ENCODE peak calls at places on chromosomes 16 and 17, in five cellular contexts. P is stomach, N is prostate gland, U is AG09309, O is kidney. A is an unnamed sample.

GRCh38 chr16:83808573-83809014 is 816 bp downstream of the HSBP1 start:
- DNase-seq in P (no peak), O (no peak), N (no peak), U (no peak), A (no peak)

GRCh38 chr17:59907467-59907866 is 14.5 kb downstream of the RPS6KB1 start:
- DNase-seq in U (no peak), P (no peak), O (no peak), N (no peak), A (no peak)

GRCh38 chr16:70663524-70664324 is 17.4 kb downstream of the IL34 start:
- DNase-seq in P (no peak), O (peak; percentile 72), U (no peak), N (no peak), A (no peak)

GRCh38 chr16:89047331-89048086 is 46.1 kb upstream of the ACSF3 start:
- DNase-seq in O (peak; percentile 57), U (no peak), N (no peak), P (no peak), A (no peak)

GRCh38 chr16:30941600-30942420 is 7.1 kb upstream of the ORAI3 start:
- DNase-seq in P (peak; percentile 84), U (no peak), O (peak; percentile 90), N (peak; percentile 61), A (peak; percentile 62)

GRCh38 chr16:11175850-11176341 is 80.1 kb downstream of the SOCS1 start:
- DNase-seq in P (no peak), O (no peak), N (no peak), U (no peak), A (no peak)

GRCh38 chr16:27408602-27409031 is 6.6 kb downstream of the IL21R start:
- DNase-seq in U (no peak), P (no peak), N (no peak), O (no peak), A (no peak)

GRCh38 chr16:70301121-70301520 is 2.1 kb downstream of the DDX19B start:
- DNase-seq in N (no peak), P (no peak), O (no peak), U (no peak), A (no peak)

GRCh38 chr17:70668276-70668937 is 499.1 kb downstream of the KCNJ2 start:
- DNase-seq in U (no peak), N (no peak), P (no peak), O (no peak), A (no peak)

DNA sequence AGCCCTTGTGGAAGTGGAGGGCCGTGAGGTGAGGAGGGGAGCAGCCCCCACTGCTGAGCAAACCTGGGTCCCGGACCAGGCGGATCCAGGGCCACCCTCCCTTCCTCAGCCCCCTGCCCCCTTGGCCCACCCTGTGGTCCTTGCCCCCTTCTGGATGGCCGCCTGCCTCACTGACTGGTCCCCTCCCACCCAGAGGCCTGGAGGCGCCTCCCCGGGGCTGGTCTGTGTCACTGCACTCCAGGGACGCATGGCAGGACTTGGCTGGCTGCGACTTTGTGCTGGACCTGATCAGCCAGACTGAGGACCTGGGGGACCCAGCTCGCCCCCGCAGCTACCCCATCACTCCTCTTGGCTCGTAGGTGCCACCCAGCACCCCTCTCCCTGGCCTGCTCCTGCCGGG is 19.2 kb upstream of the SMIM5 start:
- DNase-seq in U (no peak), P (no peak), N (no peak), O (no peak), A (no peak)
- TF ChIP-seq CTCF in U (no peak), P (no peak), N (no peak), O (no peak), A (no peak)

GRCh38 chr17:17661834-17662233 is 19.4 kb upstream of the RAI1 start:
- DNase-seq in U (no peak), O (peak; percentile 20), N (no peak), P (no peak), A (no peak)
- TF ChIP-seq CTCF in U (no peak), O (no peak), N (no peak), P (no peak), A (no peak)

GRCh38 chr16:65394306-65394705 is 272.4 kb upstream of the CDH11 start:
- DNase-seq in N (no peak), U (no peak), P (no peak), O (no peak), A (no peak)
- TF ChIP-seq CTCF in N (no peak), U (no peak), P (no peak), O (no peak), A (no peak)

GRCh38 chr16:68285683-68286082 is 21.4 kb downstream of the SLC7A6 start:
- DNase-seq in N (no peak), P (no peak), O (no peak), U (no peak), A (no peak)

GRCh38 chr16:68288252-68288650 is 22.5 kb downstream of the SLC7A6OS start:
- DNase-seq in N (no peak), O (no peak), P (no peak), U (no peak), A (no peak)

GRCh38 chr16:68289202-68289601 is 21.5 kb downstream of the SLC7A6OS start:
- DNase-seq in U (no peak), P (no peak), O (no peak), N (no peak), A (no peak)

GRCh38 chr16:68286153-68287074 is 22.1 kb downstream of the SLC7A6 start:
- DNase-seq in P (no peak), O (no peak), U (no peak), N (no peak), A (no peak)

GRCh38 chr16:68287276-68288251 is 23.2 kb downstream of the SLC7A6OS start:
- DNase-seq in P (no peak), N (no peak), U (peak; percentile 71), O (peak; percentile 86), A (peak; percentile 20)
- TF ChIP-seq CTCF in P (no peak), N (no peak), U (no peak), O (no peak), A (no peak)

GRCh38 chr16:4327782-4328579 is 12.1 kb downstream of the GLIS2 start:
- DNase-seq in N (peak; percentile 62), U (no peak), P (peak; percentile 83), O (peak; percentile 95), A (peak; percentile 38)
- TF ChIP-seq CTCF in N (peak; percentile 62), U (peak; percentile 62), P (peak; percentile 36), O (peak; percentile 51), A (no peak)

GRCh38 chr16:86565644-86566511 is 751 bp upstream of the FOXC2 start:
- DNase-seq in O (no peak), U (no peak), N (no peak), P (no peak), A (no peak)

GRCh38 chr16:86566966-86567700 is 504 bp downstream of the FOXC2 start:
- DNase-seq in O (peak; percentile 80), N (no peak), P (no peak), U (no peak), A (no peak)

GRCh38 chr16:86566601-86566965 is at the start of gene FOXC2:
- DNase-seq in U (peak; percentile 85), N (peak; percentile 44), O (peak; percentile 97), P (peak; percentile 54), A (no peak)

GRCh38 chr16:86563489-86564345 is 2.9 kb upstream of the FOXC2 start:
- DNase-seq in O (peak; percentile 93), N (peak; percentile 90), U (no peak), P (peak; percentile 94), A (peak; percentile 72)

DNA sequence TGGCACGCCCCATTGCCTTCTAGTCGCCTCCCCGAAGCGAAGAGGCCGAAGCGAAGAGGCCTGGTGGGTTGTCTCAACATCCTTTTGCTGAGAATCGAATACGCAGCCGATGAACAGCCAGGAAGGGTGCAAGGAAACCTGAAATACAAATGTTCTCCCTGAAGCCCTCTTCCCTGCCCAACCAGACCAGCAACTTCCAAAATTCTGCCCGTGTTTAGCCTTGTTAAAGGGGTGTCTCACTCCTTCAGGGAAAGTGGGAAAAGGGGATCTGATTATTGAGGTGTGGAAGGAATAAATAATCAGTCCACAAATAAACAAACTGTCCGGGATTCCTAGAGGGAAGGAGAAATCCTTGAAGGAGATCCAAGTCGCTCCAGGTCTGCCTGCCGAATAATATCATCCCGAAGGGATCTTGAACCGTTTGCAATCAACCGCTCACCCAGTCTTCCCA is 1.4 kb upstream of the FOXC2 start:
- DNase-seq in O (no peak), U (no peak), P (no peak), N (no peak), A (no peak)
- TF ChIP-seq CTCF in O (no peak), U (no peak), P (no peak), N (no peak), A (no peak)

DNA sequence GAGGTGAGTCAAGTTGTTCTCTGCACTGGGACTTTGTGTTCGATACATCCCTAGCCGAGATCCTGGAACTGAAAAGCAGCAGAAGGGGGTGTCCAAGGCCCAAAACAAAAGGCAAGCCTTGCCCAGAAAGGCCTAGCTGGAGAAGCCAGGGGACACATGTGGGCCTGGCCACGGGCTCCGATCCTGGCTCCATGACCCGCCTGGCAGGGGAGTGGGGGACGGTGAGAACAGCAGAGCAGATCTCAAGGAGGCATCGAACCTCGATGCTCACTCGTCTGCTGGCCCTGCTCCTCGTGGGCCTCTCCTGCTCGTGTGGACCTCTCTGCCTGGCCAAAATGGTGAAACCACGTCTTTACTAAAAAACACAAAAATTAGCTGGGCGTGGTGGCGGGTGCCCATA is 8.9 kb downstream of the CCNF start:
- DNase-seq in O (peak; percentile 52), N (no peak), P (no peak), U (no peak), A (no peak)
- TF ChIP-seq CTCF in O (no peak), N (no peak), P (no peak), U (no peak), A (no peak)

DNA sequence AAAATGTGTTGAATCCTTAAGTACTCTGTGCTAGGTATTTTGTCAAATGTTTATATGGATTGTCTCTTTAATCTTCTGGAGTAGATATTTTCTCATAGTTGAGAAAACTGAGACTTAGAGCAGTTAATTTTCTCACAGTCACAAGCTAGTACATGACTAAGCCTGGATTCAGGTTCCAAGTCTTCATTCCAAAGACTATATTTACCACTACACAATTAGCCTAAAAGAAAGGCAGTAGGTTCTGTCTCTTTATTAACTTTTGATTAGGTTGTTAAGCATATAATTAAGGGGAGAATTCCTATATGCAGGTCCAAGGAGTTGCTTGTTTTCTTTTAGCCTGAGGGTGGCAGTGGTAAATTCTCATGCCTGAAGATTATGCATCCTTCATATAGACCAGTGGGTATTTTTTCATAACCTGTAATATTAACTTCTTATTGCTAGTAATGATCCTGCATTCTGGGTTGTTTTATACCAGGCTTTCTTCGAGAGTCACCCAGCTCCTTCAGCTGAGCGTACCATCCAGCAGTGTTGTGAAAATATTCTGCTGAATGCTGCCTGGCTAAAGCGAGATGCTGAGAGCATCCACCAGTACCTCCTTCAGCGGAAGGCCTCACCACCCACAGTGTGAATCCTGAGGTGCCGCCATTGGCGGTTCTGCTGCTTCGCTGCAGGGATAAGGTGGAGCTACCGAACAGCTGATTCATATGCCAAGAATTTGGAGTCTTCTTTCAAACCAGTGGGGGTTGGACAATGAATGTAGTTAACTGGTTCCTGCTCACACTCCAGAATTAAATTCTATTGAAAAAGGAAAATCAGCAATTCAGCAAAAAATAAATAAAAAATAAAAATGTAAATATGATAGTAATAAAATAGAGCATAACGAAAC is 28.2 kb upstream of the KPNB1 start:
- DNase-seq in O (peak; percentile 77), P (no peak), U (peak; percentile 69), N (peak; percentile 8), A (no peak)
- TF ChIP-seq CTCF in O (no peak), P (no peak), U (peak; percentile 2), N (no peak), A (no peak)